ENCODE peak calls at places on chromosome 7, in nine cellular contexts. One of them, this sample, is unnamed.

GRCh38 chr7:74010407-74010806 is 17.6 kb upstream of the ELN start:
- DNase-seq in suprapubic skin: no peak
- DNase-seq in heart left ventricle: no peak
- DNase-seq in esophagus muscularis mucosa: no peak
- DNase-seq in sigmoid colon: no peak
- DNase-seq in lower leg skin: no peak
- DNase-seq in A549: no peak
- DNase-seq in IMR-90: peak
- DNase-seq in tibial nerve: no peak
- DNase-seq in this sample: no peak

GRCh38 chr7:602341-603141 is 82.9 kb upstream of the PDGFA start:
- DNase-seq in suprapubic skin: no peak
- DNase-seq in lower leg skin: no peak
- DNase-seq in tibial nerve: no peak
- DNase-seq in sigmoid colon: peak
- DNase-seq in A549: no peak
- DNase-seq in esophagus muscularis mucosa: no peak
- DNase-seq in IMR-90: no peak
- DNase-seq in heart left ventricle: no peak
- DNase-seq in this sample: peak

GRCh38 chr7:37920619-37921339 is at the start of gene EPDR1:
- DNase-seq in esophagus muscularis mucosa: no peak
- DNase-seq in sigmoid colon: peak
- DNase-seq in IMR-90: no peak
- DNase-seq in tibial nerve: peak
- DNase-seq in suprapubic skin: no peak
- DNase-seq in heart left ventricle: peak
- DNase-seq in lower leg skin: peak
- DNase-seq in A549: peak
- DNase-seq in this sample: peak

GRCh38 chr7:80666376-80666775 is 27.9 kb downstream of the CD36 start:
- DNase-seq in IMR-90: no peak
- DNase-seq in A549: peak
- DNase-seq in suprapubic skin: no peak
- DNase-seq in heart left ventricle: no peak
- DNase-seq in sigmoid colon: no peak
- DNase-seq in tibial nerve: no peak
- DNase-seq in lower leg skin: no peak
- DNase-seq in esophagus muscularis mucosa: no peak
- DNase-seq in this sample: no peak

GRCh38 chr7:110835209-110835608 is 255.7 kb upstream of the LRRN3 start:
- DNase-seq in heart left ventricle: no peak
- DNase-seq in sigmoid colon: no peak
- DNase-seq in suprapubic skin: no peak
- DNase-seq in esophagus muscularis mucosa: no peak
- DNase-seq in A549: no peak
- DNase-seq in lower leg skin: no peak
- DNase-seq in tibial nerve: no peak
- DNase-seq in IMR-90: no peak
- DNase-seq in this sample: peak

GRCh38 chr7:73909996-73910395 is 49.0 kb downstream of the TMEM270 start:
- DNase-seq in tibial nerve: no peak
- DNase-seq in suprapubic skin: peak
- DNase-seq in lower leg skin: no peak
- DNase-seq in heart left ventricle: no peak
- DNase-seq in A549: no peak
- DNase-seq in esophagus muscularis mucosa: no peak
- DNase-seq in sigmoid colon: peak
- DNase-seq in IMR-90: no peak
- DNase-seq in this sample: no peak

GRCh38 chr7:111872837-111873646 is 310.8 kb upstream of the IMMP2L start:
- DNase-seq in A549: no peak
- DNase-seq in esophagus muscularis mucosa: no peak
- DNase-seq in IMR-90: no peak
- DNase-seq in suprapubic skin: no peak
- DNase-seq in tibial nerve: no peak
- DNase-seq in sigmoid colon: no peak
- DNase-seq in heart left ventricle: no peak
- DNase-seq in lower leg skin: no peak
- DNase-seq in this sample: no peak

GRCh38 chr7:27187158-27187701 is 2.2 kb upstream of the HOXA11 start:
- DNase-seq in A549: no peak
- DNase-seq in esophagus muscularis mucosa: no peak
- DNase-seq in sigmoid colon: no peak
- DNase-seq in suprapubic skin: no peak
- DNase-seq in IMR-90: no peak
- DNase-seq in heart left ventricle: no peak
- DNase-seq in lower leg skin: no peak
- DNase-seq in tibial nerve: no peak
- DNase-seq in this sample: no peak

GRCh38 chr7:964401-965231 is 10.1 kb upstream of the ADAP1 start:
- DNase-seq in sigmoid colon: peak
- DNase-seq in A549: peak
- DNase-seq in esophagus muscularis mucosa: no peak
- DNase-seq in IMR-90: peak
- DNase-seq in tibial nerve: peak
- DNase-seq in heart left ventricle: peak
- DNase-seq in suprapubic skin: no peak
- DNase-seq in lower leg skin: peak
- DNase-seq in this sample: no peak

GRCh38 chr7:130918129-130919052 is 184.4 kb upstream of the KLF14 start:
- DNase-seq in lower leg skin: no peak
- DNase-seq in suprapubic skin: no peak
- DNase-seq in IMR-90: peak
- DNase-seq in tibial nerve: no peak
- DNase-seq in A549: peak
- DNase-seq in heart left ventricle: no peak
- DNase-seq in sigmoid colon: no peak
- DNase-seq in esophagus muscularis mucosa: no peak
- DNase-seq in this sample: no peak

GRCh38 chr7:875476-876076 is 778 bp upstream of the GET4 start:
- DNase-seq in esophagus muscularis mucosa: no peak
- DNase-seq in sigmoid colon: no peak
- DNase-seq in suprapubic skin: no peak
- DNase-seq in A549: no peak
- DNase-seq in lower leg skin: peak
- DNase-seq in IMR-90: no peak
- DNase-seq in tibial nerve: no peak
- DNase-seq in heart left ventricle: no peak
- DNase-seq in this sample: peak

GRCh38 chr7:157152391-157152937 is 13.7 kb downstream of the UBE3C start:
- DNase-seq in IMR-90: no peak
- DNase-seq in suprapubic skin: no peak
- DNase-seq in sigmoid colon: no peak
- DNase-seq in A549: no peak
- DNase-seq in heart left ventricle: no peak
- DNase-seq in lower leg skin: no peak
- DNase-seq in tibial nerve: no peak
- DNase-seq in esophagus muscularis mucosa: no peak
- DNase-seq in this sample: no peak

GRCh38 chr7:123323689-123324088 is 123.9 kb upstream of the SLC13A1 start:
- DNase-seq in sigmoid colon: no peak
- DNase-seq in esophagus muscularis mucosa: no peak
- DNase-seq in tibial nerve: no peak
- DNase-seq in A549: no peak
- DNase-seq in lower leg skin: no peak
- DNase-seq in suprapubic skin: no peak
- DNase-seq in IMR-90: no peak
- DNase-seq in heart left ventricle: no peak
- DNase-seq in this sample: no peak

DNA sequence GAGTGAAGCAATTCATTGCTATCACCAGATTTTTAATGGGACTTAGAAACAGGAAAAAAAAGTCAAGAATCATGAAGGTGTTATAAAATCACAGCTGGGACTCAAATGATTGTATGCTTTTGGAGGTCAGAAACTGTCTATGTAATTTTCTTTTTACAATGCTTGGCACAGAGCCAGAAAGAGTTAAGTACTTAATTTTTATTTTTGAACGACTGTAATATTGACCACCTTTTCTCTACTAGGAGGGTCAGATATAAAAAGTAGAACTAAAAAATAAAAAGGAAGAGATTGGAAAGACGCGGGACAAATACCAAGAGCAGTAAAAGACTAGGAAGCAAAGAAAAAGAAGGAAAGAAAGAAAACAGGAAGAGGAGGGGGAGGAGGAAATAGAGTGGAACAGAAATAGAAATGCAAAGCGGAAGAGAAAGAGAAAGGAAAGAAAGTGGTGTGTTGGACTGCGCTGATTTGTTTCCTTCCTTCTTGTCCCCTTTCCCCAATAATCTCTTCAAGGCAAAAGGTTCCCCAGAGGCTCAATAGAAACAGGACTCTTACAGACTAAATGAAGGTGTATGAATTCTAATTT is 23.2 kb upstream of the C1GALT1 start:
- DNase-seq in IMR-90: no peak
- DNase-seq in lower leg skin: no peak
- DNase-seq in esophagus muscularis mucosa: no peak
- DNase-seq in sigmoid colon: no peak
- DNase-seq in heart left ventricle: no peak
- DNase-seq in suprapubic skin: no peak
- DNase-seq in A549: no peak
- DNase-seq in tibial nerve: no peak
- DNase-seq in this sample: no peak
- TF ChIP-seq POLR2A in IMR-90: no peak
- TF ChIP-seq POLR2A in lower leg skin: no peak
- TF ChIP-seq POLR2A in esophagus muscularis mucosa: no peak
- TF ChIP-seq POLR2A in sigmoid colon: no peak
- TF ChIP-seq POLR2A in heart left ventricle: no peak
- TF ChIP-seq POLR2A in suprapubic skin: no peak
- TF ChIP-seq POLR2A in A549: no peak
- TF ChIP-seq POLR2A in tibial nerve: no peak
- TF ChIP-seq POLR2A in this sample: no peak

DNA sequence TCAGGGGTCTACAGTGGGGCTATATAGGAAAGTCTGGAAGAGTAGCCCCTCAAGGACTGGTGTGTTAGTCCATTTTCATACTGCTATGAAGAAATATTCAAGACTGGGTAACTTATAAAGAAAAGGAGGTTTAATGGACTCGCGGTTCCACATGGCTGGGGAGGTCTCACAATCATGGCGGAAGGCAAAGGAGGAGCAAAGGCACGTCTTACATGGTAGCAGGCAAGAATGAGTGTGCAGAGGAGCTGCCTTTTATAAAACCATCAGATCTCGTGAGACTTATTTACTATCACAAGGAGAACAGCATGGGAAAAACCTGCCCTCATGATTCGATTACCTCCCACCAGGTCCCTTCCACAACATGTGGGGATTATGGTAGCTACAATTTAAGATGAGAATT is 3.0 kb downstream of the FKBP14 start:
- DNase-seq in suprapubic skin: no peak
- DNase-seq in tibial nerve: no peak
- DNase-seq in lower leg skin: no peak
- DNase-seq in sigmoid colon: no peak
- DNase-seq in A549: no peak
- DNase-seq in heart left ventricle: no peak
- DNase-seq in esophagus muscularis mucosa: no peak
- DNase-seq in IMR-90: no peak
- DNase-seq in this sample: no peak
- H3K4me3 ChIP-seq in suprapubic skin: no peak
- H3K4me3 ChIP-seq in tibial nerve: no peak
- H3K4me3 ChIP-seq in lower leg skin: no peak
- H3K4me3 ChIP-seq in sigmoid colon: no peak
- H3K4me3 ChIP-seq in A549: no peak
- H3K4me3 ChIP-seq in heart left ventricle: no peak
- H3K4me3 ChIP-seq in esophagus muscularis mucosa: no peak
- H3K4me3 ChIP-seq in IMR-90: no peak
- H3K4me3 ChIP-seq in this sample: no peak

GRCh38 chr7:100366411-100367250 is 6.7 kb upstream of the PILRA start:
- DNase-seq in suprapubic skin: no peak
- DNase-seq in A549: no peak
- DNase-seq in heart left ventricle: no peak
- DNase-seq in lower leg skin: no peak
- DNase-seq in tibial nerve: no peak
- DNase-seq in IMR-90: no peak
- DNase-seq in sigmoid colon: no peak
- DNase-seq in esophagus muscularis mucosa: no peak
- DNase-seq in this sample: peak

GRCh38 chr7:100369105-100369504 is 4.2 kb upstream of the PILRA start:
- DNase-seq in lower leg skin: peak
- DNase-seq in suprapubic skin: no peak
- DNase-seq in heart left ventricle: peak
- DNase-seq in IMR-90: no peak
- DNase-seq in sigmoid colon: peak
- DNase-seq in esophagus muscularis mucosa: peak
- DNase-seq in A549: no peak
- DNase-seq in tibial nerve: peak
- DNase-seq in this sample: peak

GRCh38 chr7:100367676-100368613 is 5.3 kb upstream of the PILRA start:
- DNase-seq in IMR-90: no peak
- DNase-seq in heart left ventricle: no peak
- DNase-seq in sigmoid colon: no peak
- DNase-seq in lower leg skin: no peak
- DNase-seq in suprapubic skin: no peak
- DNase-seq in esophagus muscularis mucosa: no peak
- DNase-seq in A549: no peak
- DNase-seq in tibial nerve: no peak
- DNase-seq in this sample: peak

GRCh38 chr7:100364480-100364879 is 6.6 kb downstream of the PILRB start:
- DNase-seq in suprapubic skin: no peak
- DNase-seq in lower leg skin: no peak
- DNase-seq in tibial nerve: no peak
- DNase-seq in sigmoid colon: no peak
- DNase-seq in heart left ventricle: no peak
- DNase-seq in esophagus muscularis mucosa: no peak
- DNase-seq in A549: no peak
- DNase-seq in IMR-90: no peak
- DNase-seq in this sample: no peak

GRCh38 chr7:100367251-100367620 is 6.1 kb upstream of the PILRA start:
- DNase-seq in tibial nerve: no peak
- DNase-seq in IMR-90: no peak
- DNase-seq in esophagus muscularis mucosa: no peak
- DNase-seq in lower leg skin: no peak
- DNase-seq in sigmoid colon: no peak
- DNase-seq in suprapubic skin: no peak
- DNase-seq in A549: no peak
- DNase-seq in heart left ventricle: no peak
- DNase-seq in this sample: no peak
- TF ChIP-seq POLR2A in tibial nerve: no peak
- TF ChIP-seq POLR2A in IMR-90: no peak
- TF ChIP-seq POLR2A in esophagus muscularis mucosa: no peak
- TF ChIP-seq POLR2A in lower leg skin: no peak
- TF ChIP-seq POLR2A in sigmoid colon: no peak
- TF ChIP-seq POLR2A in suprapubic skin: no peak
- TF ChIP-seq POLR2A in A549: no peak
- TF ChIP-seq POLR2A in heart left ventricle: no peak
- TF ChIP-seq POLR2A in this sample: no peak

GRCh38 chr7:41956712-41957111 is 253.8 kb upstream of the INHBA start:
- DNase-seq in heart left ventricle: no peak
- DNase-seq in IMR-90: no peak
- DNase-seq in A549: no peak
- DNase-seq in tibial nerve: no peak
- DNase-seq in esophagus muscularis mucosa: no peak
- DNase-seq in lower leg skin: no peak
- DNase-seq in sigmoid colon: no peak
- DNase-seq in suprapubic skin: no peak
- DNase-seq in this sample: no peak

GRCh38 chr7:41956276-41956675 is 253.4 kb upstream of the INHBA start:
- DNase-seq in suprapubic skin: no peak
- DNase-seq in esophagus muscularis mucosa: no peak
- DNase-seq in lower leg skin: no peak
- DNase-seq in tibial nerve: no peak
- DNase-seq in heart left ventricle: no peak
- DNase-seq in IMR-90: no peak
- DNase-seq in A549: no peak
- DNase-seq in sigmoid colon: no peak
- DNase-seq in this sample: no peak

GRCh38 chr7:41955475-41956243 is 252.8 kb upstream of the INHBA start:
- DNase-seq in tibial nerve: peak
- DNase-seq in heart left ventricle: peak
- DNase-seq in esophagus muscularis mucosa: peak
- DNase-seq in sigmoid colon: peak
- DNase-seq in A549: peak
- DNase-seq in IMR-90: peak
- DNase-seq in suprapubic skin: peak
- DNase-seq in lower leg skin: peak
- DNase-seq in this sample: peak
- H3K4me3 ChIP-seq in tibial nerve: no peak
- H3K4me3 ChIP-seq in heart left ventricle: peak
- H3K4me3 ChIP-seq in esophagus muscularis mucosa: peak
- H3K4me3 ChIP-seq in sigmoid colon: peak
- H3K4me3 ChIP-seq in A549: no peak
- H3K4me3 ChIP-seq in IMR-90: no peak
- H3K4me3 ChIP-seq in suprapubic skin: peak
- H3K4me3 ChIP-seq in lower leg skin: no peak
- H3K4me3 ChIP-seq in this sample: no peak